ENCODE peak calls at places on chromosomes 12 and 14, in four cellular contexts. P, G, R and L are unnamed samples.

GRCh38 chr12:12720637-12721250 is 3.6 kb downstream of the CDKN1B start:
- DNase-seq in P (no peak), G (peak; percentile 49), R (no peak), L (no peak)

GRCh38 chr14:87712386-87713113 is 280.4 kb downstream of the GALC start:
- DNase-seq in P (no peak), G (no peak), R (no peak), L (no peak)

GRCh38 chr12:26723379-26724308 is 109.3 kb downstream of the ITPR2 start:
- DNase-seq in P (no peak), G (no peak), R (no peak), L (no peak)

GRCh38 chr12:125533434-125534029 is 468.3 kb downstream of the AACS start:
- DNase-seq in P (peak; percentile 11), G (peak; percentile 55), R (no peak), L (peak; percentile 76)

GRCh38 chr12:62959745-62960144 is 24.8 kb upstream of the PPM1H start:
- DNase-seq in P (no peak), G (no peak), R (no peak), L (no peak)

GRCh38 chr12:47981496-47982260 is 18.3 kb downstream of the TMEM106C start:
- DNase-seq in P (peak; percentile 34), G (peak; percentile 23), R (no peak), L (no peak)

GRCh38 chr12:56034586-56035332 is 7.0 kb upstream of the RPS26 start:
- DNase-seq in P (no peak), G (no peak), R (no peak), L (no peak)

GRCh38 chr14:99755629-99756603 is 37.3 kb upstream of the EML1 start:
- DNase-seq in P (peak; percentile 24), G (peak; percentile 18), R (no peak), L (no peak)

GRCh38 chr14:101590062-101590461 is 28.8 kb downstream of the DIO3 start:
- DNase-seq in P (no peak), G (no peak), R (no peak), L (no peak)

GRCh38 chr12:10688042-10688441 is 14.2 kb upstream of the STYK1 start:
- DNase-seq in P (no peak), G (no peak), R (no peak), L (no peak)

GRCh38 chr14:87869619-87870583 is 123.1 kb downstream of the GALC start:
- DNase-seq in P (no peak), G (no peak), R (no peak), L (no peak)

GRCh38 chr12:54993181-54993835 is 8.7 kb upstream of the TESPA1 start:
- DNase-seq in P (peak; percentile 59), G (peak; percentile 79), R (no peak), L (peak; percentile 66)

GRCh38 chr12:63876980-63877379 is 32.5 kb downstream of the SRGAP1 start:
- DNase-seq in P (no peak), G (no peak), R (no peak), L (no peak)

GRCh38 chr12:27260746-27261145 is 16.7 kb downstream of the STK38L start:
- DNase-seq in P (no peak), G (no peak), R (no peak), L (no peak)

GRCh38 chr12:56591961-56592360 is 38.2 kb downstream of the BAZ2A start:
- DNase-seq in P (no peak), G (no peak), R (no peak), L (no peak)

GRCh38 chr12:78490841-78491240 is 373.7 kb upstream of the SYT1 start:
- DNase-seq in P (no peak), G (no peak), R (no peak), L (no peak)

GRCh38 chr12:20040194-20040593 is 328.1 kb upstream of the PDE3A start:
- DNase-seq in P (no peak), G (no peak), R (no peak), L (no peak)

GRCh38 chr14:93925374-93925895 is 1.7 kb upstream of the FAM181A start:
- DNase-seq in P (no peak), G (no peak), R (no peak), L (no peak)

GRCh38 chr12:91072931-91073330 is 15.1 kb upstream of the KERA start:
- DNase-seq in P (no peak), G (no peak), R (no peak), L (no peak)

GRCh38 chr14:75752086-75752485 is 91.0 kb downstream of the TTLL5 start:
- DNase-seq in P (no peak), G (no peak), R (no peak), L (no peak)

GRCh38 chr12:59396519-59396918 is 199.3 kb upstream of the SLC16A7 start:
- DNase-seq in P (no peak), G (no peak), R (no peak), L (no peak)

GRCh38 chr14:101124860-101125259 is 221.3 kb upstream of the RTL1 start:
- DNase-seq in P (no peak), G (no peak), R (no peak), L (no peak)

GRCh38 chr12:124938606-124939427 is 24.4 kb upstream of the UBC start:
- DNase-seq in P (peak; percentile 78), G (peak; percentile 83), R (peak; percentile 55), L (peak; percentile 36)

GRCh38 chr14:82313889-82314288 is 780.2 kb upstream of the SEL1L start:
- DNase-seq in P (no peak), G (no peak), R (no peak), L (no peak)

GRCh38 chr14:106276326-106277267 is 750.2 kb downstream of the TMEM121 start:
- DNase-seq in P (no peak), G (no peak), R (no peak), L (no peak)

GRCh38 chr12:92065018-92065499 is 80.6 kb downstream of the BTG1 start:
- DNase-seq in P (peak; percentile 53), G (no peak), R (peak; percentile 78), L (no peak)

GRCh38 chr12:40446385-40446784 is 221.6 kb downstream of the LRRK2 start:
- DNase-seq in P (peak; percentile 12), G (peak; percentile 13), R (no peak), L (peak; percentile 22)

GRCh38 chr12:105825141-105825540 is 313.6 kb downstream of the NUAK1 start:
- DNase-seq in P (no peak), G (no peak), R (no peak), L (no peak)

GRCh38 chr14:95553141-95553540 is 18.3 kb downstream of the GLRX5 start:
- DNase-seq in P (no peak), G (no peak), R (no peak), L (no peak)

GRCh38 chr12:113867258-113867657 is 98.9 kb downstream of the RBM19 start:
- DNase-seq in P (peak; percentile 13), G (peak; percentile 32), R (no peak), L (peak; percentile 58)

GRCh38 chr12:9936597-9936996 is 4.4 kb upstream of the CLEC2A start:
- DNase-seq in P (no peak), G (no peak), R (no peak), L (no peak)

GRCh38 chr14:104926619-104927431 is 2.1 kb downstream of the PLD4 start:
- DNase-seq in P (no peak), G (no peak), R (peak; percentile 88), L (no peak)

GRCh38 chr14:68789002-68789797 is 3.7 kb downstream of the ZFP36L1 start:
- DNase-seq in P (peak; percentile 75), G (peak; percentile 78), R (no peak), L (peak; percentile 72)

GRCh38 chr14:31966896-31967668 is 110.0 kb upstream of the ARHGAP5 start:
- DNase-seq in P (no peak), G (no peak), R (no peak), L (no peak)

GRCh38 chr14:68404652-68405183 is 388.1 kb downstream of the ZFP36L1 start:
- DNase-seq in P (no peak), G (peak; percentile 55), R (no peak), L (no peak)

GRCh38 chr14:20904393-20905029 is 13.3 kb downstream of the RNASE3 start:
- DNase-seq in P (peak; percentile 16), G (peak; percentile 6), R (no peak), L (no peak)

GRCh38 chr14:68784995-68785816 is 7.7 kb downstream of the ZFP36L1 start:
- DNase-seq in P (no peak), G (no peak), R (no peak), L (no peak)

GRCh38 chr12:18400186-18400585 is 138.9 kb downstream of the PIK3C2G start:
- DNase-seq in P (no peak), G (no peak), R (no peak), L (no peak)

DNA sequence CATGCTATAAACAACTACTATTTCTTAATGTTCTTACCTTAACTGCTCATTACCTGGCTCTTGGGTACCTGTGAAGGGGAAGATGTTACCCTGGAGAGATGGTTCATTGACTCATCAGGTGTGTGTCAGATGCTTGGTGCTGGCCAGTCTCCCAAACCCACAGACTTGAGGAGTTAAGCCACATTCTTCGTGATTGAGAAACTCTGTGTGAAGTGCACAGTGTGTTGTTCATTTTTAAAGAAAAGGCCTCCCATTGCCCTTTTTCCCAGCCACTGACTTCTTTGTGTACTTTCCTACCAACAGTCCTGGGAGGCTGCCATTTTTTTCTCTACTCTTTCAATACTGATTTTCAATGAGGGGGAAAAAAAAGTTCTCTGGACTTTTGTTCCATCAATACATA is 3.2 kb downstream of the MGST1 start:
- DNase-seq in P (peak; percentile 28), G (no peak), R (no peak), L (no peak)
- TF ChIP-seq BHLHE40 in P (no peak), G (no peak), R (no peak), L (no peak)

DNA sequence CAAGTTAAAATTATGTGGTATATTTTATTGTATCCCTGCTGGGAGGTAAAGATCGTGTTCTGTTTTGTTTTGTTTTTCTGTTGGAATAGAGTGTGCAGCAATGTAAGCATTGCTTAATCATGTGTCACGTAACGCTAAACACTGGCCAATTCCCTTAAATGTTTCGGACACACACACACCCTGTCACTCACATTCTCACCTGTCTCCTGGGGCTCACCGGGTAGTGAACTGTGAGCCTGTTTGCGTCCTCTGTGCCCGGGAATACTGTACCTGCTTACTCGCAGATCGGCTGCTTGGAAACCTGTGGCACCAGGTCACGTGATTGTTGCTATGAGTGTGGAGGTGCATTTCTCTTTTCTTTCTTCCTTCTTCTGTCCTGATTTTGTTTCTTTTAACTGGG is 181.3 kb downstream of the ESR2 start:
- DNase-seq in P (no peak), G (no peak), R (no peak), L (no peak)
- TF ChIP-seq FOXM1 in P (no peak), G (no peak), R (no peak), L (no peak)

GRCh38 chr12:109920266-109920780 is 20.2 kb downstream of the TCHP start:
- DNase-seq in P (no peak), G (no peak), R (no peak), L (no peak)

GRCh38 chr12:109923481-109924245 is 23.6 kb downstream of the TCHP start:
- DNase-seq in P (no peak), G (no peak), R (no peak), L (no peak)

GRCh38 chr12:109921982-109922381 is 21.9 kb downstream of the TCHP start:
- DNase-seq in P (no peak), G (no peak), R (no peak), L (no peak)

GRCh38 chr12:109925185-109925835 is 25.2 kb downstream of the TCHP start:
- DNase-seq in P (no peak), G (no peak), R (no peak), L (no peak)

DNA sequence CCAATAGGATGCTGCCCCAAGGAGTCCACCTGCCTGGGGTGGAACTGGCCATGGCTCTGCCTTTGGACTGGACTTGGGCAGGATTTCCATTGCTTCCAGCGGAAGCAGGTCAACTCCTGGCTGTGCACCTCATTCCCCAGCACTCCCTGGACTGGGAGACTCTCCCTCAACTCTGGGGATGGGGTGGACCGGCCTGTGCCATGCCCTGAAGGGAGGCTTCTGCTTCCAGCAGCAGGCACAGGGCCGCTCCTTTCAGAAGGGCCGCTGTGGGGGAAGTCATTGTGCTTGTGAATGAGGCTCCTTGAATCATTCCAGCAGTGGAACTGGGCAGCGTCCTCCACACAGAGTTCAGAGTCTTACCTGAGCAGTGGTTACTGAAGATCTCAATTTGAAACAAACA is 23.0 kb downstream of the TCHP start:
- DNase-seq in P (no peak), G (no peak), R (no peak), L (no peak)
- TF ChIP-seq BHLHE40 in P (no peak), G (no peak), R (no peak), L (no peak)

GRCh38 chr14:98136019-98136418 is 1136.0 kb downstream of the BCL11B start:
- DNase-seq in P (no peak), G (no peak), R (no peak), L (no peak)
- TF ChIP-seq FOXM1 in P (no peak), G (no peak), R (no peak), L (no peak)